ENCODE peak calls at places on chromosomes 5 and 9, in seven cellular contexts. Q is hepatocyte, A is NCI-H774, T is AG09309, O is IMR-90, G is left cardiac atrium, S is amniotic stem cell. W is an unnamed sample.
A peak's percentile ranks its signal among the peaks of the same experiment; 100 is the strongest.

GRCh38 chr9:38423273-38423938 is 848 bp downstream of the IGFBPL1 start:
- DNase-seq in T (no peak), A (no peak), G (no peak), O (no peak), S (no peak), Q (no peak), W (no peak)

GRCh38 chr9:136128436-136128835 is 9.8 kb upstream of the TMEM250 start:
- DNase-seq in T (no peak), A (no peak), Q (no peak), S (no peak), G (no peak), O (no peak), W (no peak)

GRCh38 chr9:134325096-134325812 is 1.0 kb upstream of the RXRA start:
- DNase-seq in Q (peak; percentile 75), O (peak; percentile 49), G (peak; percentile 59), T (no peak), S (no peak), A (no peak), W (no peak)

GRCh38 chr5:172932313-172933017 is 26.8 kb upstream of the RPL26L1 start:
- DNase-seq in O (peak; percentile 78), T (no peak), S (no peak), A (peak; percentile 19), Q (peak; percentile 82), G (peak; percentile 83), W (peak; percentile 39)

GRCh38 chr5:135547590-135548254 is 12.0 kb upstream of the NEUROG1 start:
- DNase-seq in Q (no peak), T (no peak), G (no peak), A (no peak), O (no peak), S (no peak), W (no peak)

GRCh38 chr9:4596165-4596922 is 65.8 kb upstream of the PLPP6 start:
- DNase-seq in Q (no peak), G (no peak), T (no peak), A (no peak), S (no peak), O (no peak), W (no peak)

GRCh38 chr5:150573867-150574817 is 66.2 kb downstream of the NDST1 start:
- DNase-seq in A (no peak), Q (no peak), O (no peak), T (no peak), G (no peak), S (no peak), W (no peak)

GRCh38 chr5:97931829-97932228 is 748.8 kb upstream of the RIOK2 start:
- DNase-seq in G (no peak), S (no peak), T (no peak), Q (no peak), O (no peak), A (no peak), W (no peak)

GRCh38 chr9:131727184-131727785 is 12.6 kb downstream of the RAPGEF1 start:
- DNase-seq in Q (peak; percentile 35), T (no peak), S (no peak), A (no peak), G (no peak), O (peak; percentile 24), W (no peak)

GRCh38 chr5:80963966-80964481 is 3.9 kb downstream of the RASGRF2 start:
- DNase-seq in G (no peak), Q (no peak), O (peak; percentile 82), T (no peak), A (no peak), S (peak; percentile 3), W (no peak)

GRCh38 chr9:84371737-84372136 is 31.2 kb upstream of the SLC28A3 start:
- DNase-seq in T (peak; percentile 96), A (no peak), S (peak; percentile 65), Q (peak; percentile 54), G (no peak), O (peak; percentile 82), W (no peak)

GRCh38 chr5:127446626-127447025 is 70.8 kb upstream of the PRRC1 start:
- DNase-seq in S (no peak), T (no peak), G (no peak), A (no peak), Q (no peak), O (no peak), W (no peak)

GRCh38 chr5:138472353-138472752 is 7.1 kb downstream of the EGR1 start:
- DNase-seq in T (no peak), A (no peak), O (no peak), S (no peak), G (no peak), Q (no peak), W (no peak)

GRCh38 chr5:124580925-124581821 is 165.3 kb downstream of the ZNF608 start:
- DNase-seq in Q (peak; percentile 64), T (no peak), G (peak; percentile 35), A (no peak), S (no peak), O (no peak), W (peak; percentile 10)

GRCh38 chr5:163612358-163613149 is 107.1 kb downstream of the MAT2B start:
- DNase-seq in T (no peak), S (no peak), A (no peak), Q (no peak), G (no peak), O (peak; percentile 16), W (no peak)

GRCh38 chr9:33416996-33417395 is 14.6 kb upstream of the AQP7 start:
- DNase-seq in Q (no peak), G (no peak), O (no peak), S (no peak), T (no peak), A (no peak), W (no peak)

GRCh38 chr9:27426717-27427645 is 97.1 kb upstream of the IFNK start:
- DNase-seq in O (peak; percentile 18), A (no peak), Q (no peak), G (no peak), S (no peak), T (no peak), W (no peak)

W was measured in hypothalamus.